ENCODE peak calls at places on chromosomes 5 and 9, in four cellular contexts. One of them, this sample, is unnamed.

GRCh38 chr5:55483903-55484302 is 50.9 kb downstream of the PLPP1 start:
- DNase-seq in HepG2: peak; percentile 16
- DNase-seq in WTC11: no peak
- DNase-seq in K562: no peak
- DNase-seq in this sample: no peak

GRCh38 chr5:95726811-95727763 is 4.0 kb upstream of the RHOBTB3 start:
- DNase-seq in HepG2: no peak
- DNase-seq in WTC11: no peak
- DNase-seq in K562: no peak
- DNase-seq in this sample: no peak

GRCh38 chr5:132003170-132003744 is 8.2 kb downstream of the ACSL6 start:
- DNase-seq in HepG2: peak; percentile 94
- DNase-seq in WTC11: peak; percentile 68
- DNase-seq in K562: no peak
- DNase-seq in this sample: no peak

GRCh38 chr9:133140174-133140505 is 19.1 kb upstream of the RALGDS start:
- DNase-seq in HepG2: no peak
- DNase-seq in WTC11: no peak
- DNase-seq in K562: no peak
- DNase-seq in this sample: no peak

GRCh38 chr5:159199225-159199624 is 10.1 kb downstream of the RNF145 start:
- DNase-seq in HepG2: no peak
- DNase-seq in WTC11: no peak
- DNase-seq in K562: no peak
- DNase-seq in this sample: no peak

GRCh38 chr9:72542917-72543316 is 21.5 kb downstream of the TMC1 start:
- DNase-seq in HepG2: no peak
- DNase-seq in WTC11: no peak
- DNase-seq in K562: no peak
- DNase-seq in this sample: no peak

GRCh38 chr9:37929441-37929895 is 25.5 kb upstream of the SLC25A51 start:
- DNase-seq in HepG2: no peak
- DNase-seq in WTC11: no peak
- DNase-seq in K562: no peak
- DNase-seq in this sample: no peak

GRCh38 chr9:93030642-93031628 is 27.6 kb upstream of the SUSD3 start:
- DNase-seq in HepG2: no peak
- DNase-seq in WTC11: no peak
- DNase-seq in K562: no peak
- DNase-seq in this sample: no peak

GRCh38 chr9:7206221-7206758 is 448.5 kb downstream of the KDM4C start:
- DNase-seq in HepG2: no peak
- DNase-seq in WTC11: no peak
- DNase-seq in K562: no peak
- DNase-seq in this sample: no peak

GRCh38 chr9:93288341-93288740 is 104.4 kb downstream of the WNK2 start:
- DNase-seq in HepG2: peak; percentile 33
- DNase-seq in WTC11: no peak
- DNase-seq in K562: peak; percentile 48
- DNase-seq in this sample: peak; percentile 10

GRCh38 chr5:27571681-27572080 is 533.3 kb upstream of the CDH9 start:
- DNase-seq in HepG2: no peak
- DNase-seq in WTC11: no peak
- DNase-seq in K562: no peak
- DNase-seq in this sample: no peak

GRCh38 chr9:38641985-38642864 is 21.8 kb upstream of the ANKRD18A start:
- DNase-seq in HepG2: peak; percentile 17
- DNase-seq in WTC11: peak; percentile 55
- DNase-seq in K562: peak; percentile 9
- DNase-seq in this sample: peak; percentile 65

GRCh38 chr9:116318463-116319271 is 165.1 kb downstream of the PAPPA start:
- DNase-seq in HepG2: no peak
- DNase-seq in WTC11: no peak
- DNase-seq in K562: no peak
- DNase-seq in this sample: no peak

GRCh38 chr5:103450333-103451061 is 112.1 kb downstream of the NUDT12 start:
- DNase-seq in HepG2: no peak
- DNase-seq in WTC11: no peak
- DNase-seq in K562: no peak
- DNase-seq in this sample: no peak

GRCh38 chr5:114055318-114055788 is 306.5 kb upstream of the KCNN2 start:
- DNase-seq in HepG2: no peak
- DNase-seq in WTC11: peak; percentile 76
- DNase-seq in K562: no peak
- DNase-seq in this sample: peak; percentile 76

GRCh38 chr9:104494808-104495207 is 9.3 kb upstream of the OR13F1 start:
- DNase-seq in HepG2: no peak
- DNase-seq in WTC11: no peak
- DNase-seq in K562: no peak
- DNase-seq in this sample: peak; percentile 17

GRCh38 chr9:106963684-106964083 is 100.7 kb downstream of the ZNF462 start:
- DNase-seq in HepG2: no peak
- DNase-seq in WTC11: no peak
- DNase-seq in K562: no peak
- DNase-seq in this sample: no peak

GRCh38 chr9:118674942-118675341 is 694.3 kb downstream of the BRINP1 start:
- DNase-seq in HepG2: no peak
- DNase-seq in WTC11: no peak
- DNase-seq in K562: no peak
- DNase-seq in this sample: no peak

GRCh38 chr9:96014078-96014477 is 138.6 kb downstream of the ERCC6L2 start:
- DNase-seq in HepG2: no peak
- DNase-seq in WTC11: no peak
- DNase-seq in K562: no peak
- DNase-seq in this sample: no peak

GRCh38 chr5:178625679-178626483 is 969 bp downstream of the CLK4 start:
- DNase-seq in HepG2: no peak
- DNase-seq in WTC11: no peak
- DNase-seq in K562: peak; percentile 49
- DNase-seq in this sample: peak; percentile 32

GRCh38 chr9:137044502-137045177 is 1.3 kb downstream of the NPDC1 start:
- DNase-seq in HepG2: no peak
- DNase-seq in WTC11: no peak
- DNase-seq in K562: no peak
- DNase-seq in this sample: no peak

GRCh38 chr5:64207978-64208377 is 42.3 kb downstream of the RNF180 start:
- DNase-seq in HepG2: peak; percentile 8
- DNase-seq in WTC11: no peak
- DNase-seq in K562: peak; percentile 1
- DNase-seq in this sample: no peak

GRCh38 chr9:98341157-98342102 is 86.0 kb upstream of the TBC1D2 start:
- DNase-seq in HepG2: no peak
- DNase-seq in WTC11: no peak
- DNase-seq in K562: peak; percentile 92
- DNase-seq in this sample: peak; percentile 1

GRCh38 chr9:119004618-119004990 is 364.6 kb downstream of the BRINP1 start:
- DNase-seq in HepG2: peak; percentile 12
- DNase-seq in WTC11: no peak
- DNase-seq in K562: no peak
- DNase-seq in this sample: no peak

GRCh38 chr9:134783699-134784039 is 96.9 kb upstream of the FCN2 start:
- DNase-seq in HepG2: no peak
- DNase-seq in WTC11: no peak
- DNase-seq in K562: no peak
- DNase-seq in this sample: no peak
- TF ChIP-seq ELF4 in HepG2: no peak
- TF ChIP-seq ELF4 in WTC11: no peak
- TF ChIP-seq ELF4 in K562: no peak
- TF ChIP-seq ELF4 in this sample: no peak

GRCh38 chr5:41747708-41748107 is 122.5 kb downstream of the OXCT1 start:
- DNase-seq in HepG2: no peak
- DNase-seq in WTC11: no peak
- DNase-seq in K562: no peak
- DNase-seq in this sample: no peak

GRCh38 chr5:41747291-41747690 is 122.9 kb downstream of the OXCT1 start:
- DNase-seq in HepG2: no peak
- DNase-seq in WTC11: no peak
- DNase-seq in K562: peak; percentile 31
- DNase-seq in this sample: no peak

GRCh38 chr5:41751867-41752266 is 118.4 kb downstream of the OXCT1 start:
- DNase-seq in HepG2: no peak
- DNase-seq in WTC11: no peak
- DNase-seq in K562: no peak
- DNase-seq in this sample: no peak

DNA sequence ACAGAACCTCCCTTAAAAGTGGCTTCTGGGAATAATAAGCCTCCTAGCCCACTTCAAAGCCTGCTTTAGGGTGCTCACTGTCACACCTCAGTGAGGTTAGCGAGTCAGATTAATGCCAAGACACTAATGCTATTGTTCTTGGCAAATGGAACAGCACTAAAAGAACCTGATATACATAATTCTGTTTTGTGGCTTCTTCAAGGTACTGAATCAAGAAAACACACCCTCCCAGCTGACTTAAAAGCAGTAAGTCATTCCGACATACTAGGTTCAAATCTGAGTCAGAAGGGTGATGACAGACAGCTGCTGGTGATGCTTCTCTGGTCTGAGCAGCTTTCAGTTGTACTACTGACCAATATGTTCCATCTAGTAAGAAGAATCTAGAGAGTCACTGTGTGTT is 121.6 kb downstream of the OXCT1 start:
- DNase-seq in HepG2: no peak
- DNase-seq in WTC11: no peak
- DNase-seq in K562: no peak
- DNase-seq in this sample: no peak
- TF ChIP-seq ELF4 in HepG2: no peak
- TF ChIP-seq ELF4 in WTC11: no peak
- TF ChIP-seq ELF4 in K562: no peak
- TF ChIP-seq ELF4 in this sample: no peak

GRCh38 chr5:150779397-150780179 is 1.0 kb downstream of the SMIM3 start:
- DNase-seq in HepG2: no peak
- DNase-seq in WTC11: no peak
- DNase-seq in K562: no peak
- DNase-seq in this sample: no peak

GRCh38 chr5:150777685-150778084 is 872 bp upstream of the SMIM3 start:
- DNase-seq in HepG2: no peak
- DNase-seq in WTC11: no peak
- DNase-seq in K562: peak; percentile 51
- DNase-seq in this sample: no peak

GRCh38 chr5:150780180-150780692 is 1.7 kb downstream of the SMIM3 start:
- DNase-seq in HepG2: no peak
- DNase-seq in WTC11: no peak
- DNase-seq in K562: no peak
- DNase-seq in this sample: no peak

GRCh38 chr5:150778103-150778516 is 447 bp upstream of the SMIM3 start:
- DNase-seq in HepG2: no peak
- DNase-seq in WTC11: no peak
- DNase-seq in K562: peak; percentile 29
- DNase-seq in this sample: no peak

DNA sequence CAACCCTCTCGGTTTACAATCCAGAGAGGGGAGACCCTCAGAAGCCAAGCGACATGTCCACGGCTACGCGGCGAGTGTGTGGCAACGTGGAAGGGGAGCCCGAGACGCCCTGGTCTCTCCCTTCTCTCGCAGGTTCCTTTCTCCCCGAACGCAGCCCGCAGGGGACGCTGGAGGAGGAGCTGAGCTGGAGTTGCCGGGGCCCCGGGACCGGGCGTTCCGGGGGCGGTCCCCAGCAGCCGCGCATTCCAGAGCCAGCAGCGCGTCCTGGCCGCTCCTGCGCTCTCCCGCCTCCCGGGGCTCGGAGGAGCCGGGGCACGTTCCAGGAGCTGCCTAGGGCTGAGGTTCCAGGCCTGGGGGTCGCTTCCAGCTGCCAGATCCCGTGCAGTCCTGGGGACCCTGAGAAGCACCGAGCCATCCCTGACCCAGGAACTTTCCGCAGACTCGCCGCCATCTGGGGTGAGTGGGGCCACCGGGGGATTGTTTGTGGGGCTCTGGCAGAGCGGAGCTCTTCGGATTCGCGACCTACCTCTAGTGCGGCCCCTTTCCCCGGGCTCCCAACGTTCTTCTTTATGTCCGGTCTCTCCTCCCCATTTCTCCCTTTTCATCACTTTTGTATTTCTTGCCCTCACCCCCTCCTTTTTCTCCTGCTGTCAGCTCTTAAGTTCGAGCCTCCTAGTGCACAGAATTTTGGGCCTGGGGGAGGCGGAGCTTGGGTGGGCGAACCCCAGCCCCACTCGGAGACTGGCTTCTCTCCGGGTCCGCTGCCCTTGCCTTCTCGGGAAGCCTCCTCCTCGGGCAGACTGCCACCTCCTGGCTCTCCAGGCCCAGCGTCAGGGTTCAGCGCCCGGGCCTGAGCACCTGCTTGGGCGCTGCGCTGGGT is at the start of gene SMIM3:
- DNase-seq in HepG2: peak; percentile 47
- DNase-seq in WTC11: peak; percentile 88
- DNase-seq in K562: peak; percentile 83
- DNase-seq in this sample: peak; percentile 74
- TF ChIP-seq ELF4 in HepG2: no peak
- TF ChIP-seq ELF4 in WTC11: no peak
- TF ChIP-seq ELF4 in K562: peak; percentile 46
- TF ChIP-seq ELF4 in this sample: no peak

DNA sequence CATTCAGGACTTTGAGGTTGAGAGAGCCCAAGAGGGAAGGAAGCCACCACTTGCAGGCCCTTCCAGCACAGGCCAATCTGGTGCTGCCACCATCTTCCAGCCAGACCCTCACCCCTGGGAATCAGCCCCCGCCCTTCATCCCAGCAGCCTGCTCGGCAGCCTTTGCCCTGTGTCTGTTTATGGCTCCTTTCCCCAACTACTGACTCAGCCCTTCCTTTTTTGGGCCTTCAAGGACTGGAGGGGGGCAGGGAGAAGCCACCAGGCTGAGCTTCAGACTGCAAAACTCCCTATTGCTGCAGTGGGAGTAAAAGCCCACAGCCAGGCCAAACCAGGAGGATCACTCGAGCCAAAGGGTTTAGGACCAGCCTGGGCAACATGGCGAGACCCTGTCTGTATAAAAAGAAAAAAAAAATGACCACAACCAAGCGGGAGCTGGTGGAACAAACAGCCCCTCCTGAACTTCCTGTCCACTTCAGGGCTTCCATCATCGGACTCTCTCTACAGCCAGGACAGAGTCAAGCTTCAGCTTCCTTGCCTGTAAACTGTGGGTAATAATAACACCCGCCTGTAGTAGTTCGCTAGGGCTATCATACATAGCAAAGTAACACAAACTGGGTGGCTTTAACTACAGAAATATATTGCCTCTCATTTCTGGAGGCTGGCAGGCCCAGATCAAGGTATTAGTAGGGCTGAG is 85.9 kb upstream of the IL17B start:
- DNase-seq in HepG2: no peak
- DNase-seq in WTC11: no peak
- DNase-seq in K562: peak; percentile 46
- DNase-seq in this sample: no peak
- TF ChIP-seq ELF4 in HepG2: no peak
- TF ChIP-seq ELF4 in WTC11: no peak
- TF ChIP-seq ELF4 in K562: no peak
- TF ChIP-seq ELF4 in this sample: no peak